ENCODE peak calls at places on chromosomes 12 and 14, in ten cellular contexts. A, I, Z, S, M, T, U, D, H and X are unnamed samples.
A peak's percentile ranks its signal among the peaks of the same experiment; 100 is the strongest.

GRCh38 chr14:69183735-69184134 is 7.6 kb upstream of the EXD2 start:
- DNase-seq in Z (no peak), H (no peak), T (no peak), S (no peak), A (no peak), M (no peak), D (no peak), I (no peak), U (no peak), X (no peak)

GRCh38 chr12:97595423-97595822 is 132.8 kb downstream of the RMST start:
- DNase-seq in U (no peak), Z (no peak), D (no peak), M (no peak), T (no peak), I (no peak), A (no peak), H (no peak), S (no peak), X (no peak)

GRCh38 chr12:123135688-123136087 is 15.2 kb downstream of the PITPNM2 start:
- DNase-seq in M (no peak), I (no peak), A (no peak), H (no peak), T (no peak), U (no peak), Z (no peak), S (no peak), D (no peak), X (no peak)

GRCh38 chr14:74667758-74668157 is 45.1 kb downstream of the AREL1 start:
- DNase-seq in H (no peak), U (no peak), Z (no peak), I (no peak), M (no peak), D (no peak), A (no peak), T (no peak), S (no peak), X (peak; percentile 42)

GRCh38 chr14:81453166-81453766 is 53.1 kb upstream of the STON2 start:
- DNase-seq in H (peak; percentile 23), D (no peak), A (peak; percentile 68), M (no peak), U (peak; percentile 40), T (peak; percentile 70), Z (peak; percentile 32), I (no peak), S (peak; percentile 45), X (peak; percentile 22)

GRCh38 chr12:53999596-54000104 is 311 bp upstream of the HOXC9 start:
- DNase-seq in T (peak; percentile 85), S (no peak), D (peak; percentile 11), A (peak; percentile 23), H (no peak), Z (no peak), I (no peak), M (no peak), U (no peak), X (peak; percentile 61)

GRCh38 chr12:88639361-88639760 is 59.1 kb upstream of the KITLG start:
- DNase-seq in M (no peak), Z (no peak), H (no peak), I (no peak), U (no peak), S (no peak), A (no peak), D (no peak), T (no peak), X (no peak)

GRCh38 chr12:19014243-19014642 is 115.3 kb upstream of the PLEKHA5 start:
- DNase-seq in D (no peak), U (no peak), T (no peak), I (no peak), M (no peak), S (no peak), H (no peak), A (no peak), Z (no peak), X (no peak)

GRCh38 chr12:6262211-6262610 is 48.3 kb upstream of the PLEKHG6 start:
- DNase-seq in U (no peak), T (no peak), M (no peak), I (no peak), D (no peak), S (no peak), A (no peak), Z (no peak), H (no peak), X (no peak)

GRCh38 chr12:111429760-111430417 is 24.2 kb downstream of the SH2B3 start:
- DNase-seq in A (no peak), S (peak; percentile 53), I (no peak), M (no peak), T (no peak), H (no peak), U (peak; percentile 30), D (no peak), Z (peak; percentile 57), X (no peak)

GRCh38 chr12:121697093-121697698 is 15.4 kb upstream of the TMEM120B start:
- DNase-seq in M (no peak), U (no peak), H (no peak), D (peak; percentile 30), S (peak; percentile 62), I (peak; percentile 22), T (peak; percentile 65), A (peak; percentile 48), Z (no peak), X (peak; percentile 52)